ENCODE peak calls at places on chromosomes 2 and 18, in ten cellular contexts. M, G, J, Q, I, V, S, B, Y and K are unnamed samples.

GRCh38 chr2:14418110-14418509 is 214.4 kb upstream of the LRATD1 start:
- DNase-seq in M (no peak), G (no peak), J (no peak), Q (no peak), I (no peak), V (no peak), S (no peak), B (no peak), Y (no peak), K (no peak)

GRCh38 chr2:238848941-238849853 is 1.3 kb downstream of the TWIST2 start:
- DNase-seq in M (peak), G (no peak), J (no peak), Q (no peak), I (no peak), V (no peak), S (no peak), B (no peak), Y (peak), K (no peak)

GRCh38 chr18:69326094-69326493 is 74.6 kb upstream of the DOK6 start:
- DNase-seq in M (no peak), G (no peak), J (no peak), Q (no peak), I (no peak), V (no peak), S (no peak), B (no peak), Y (no peak), K (no peak)

GRCh38 chr2:45993476-45993991 is 303.7 kb upstream of the EPAS1 start:
- DNase-seq in M (peak), G (peak), J (no peak), Q (peak), I (peak), V (peak), S (no peak), B (peak), Y (peak), K (peak)

GRCh38 chr18:79400091-79400590 is 4.4 kb downstream of the NFATC1 start:
- DNase-seq in M (no peak), G (peak), J (peak), Q (peak), I (no peak), V (peak), S (peak), B (peak), Y (peak), K (peak)

GRCh38 chr18:63140038-63140450 is 179.5 kb downstream of the BCL2 start:
- DNase-seq in M (no peak), G (no peak), J (no peak), Q (no peak), I (no peak), V (no peak), S (no peak), B (no peak), Y (no peak), K (no peak)

GRCh38 chr18:3162181-3162580 is 57.6 kb downstream of the MYOM1 start:
- DNase-seq in M (no peak), G (peak), J (no peak), Q (no peak), I (no peak), V (no peak), S (peak), B (no peak), Y (no peak), K (no peak)

GRCh38 chr2:147006724-147007123 is 838.1 kb upstream of the ACVR2A start:
- DNase-seq in M (no peak), G (no peak), J (no peak), Q (no peak), I (no peak), V (no peak), S (no peak), B (no peak), Y (peak), K (no peak)

GRCh38 chr2:64906853-64907536 is 82.2 kb upstream of the SLC1A4 start:
- DNase-seq in M (no peak), G (no peak), J (no peak), Q (no peak), I (no peak), V (no peak), S (no peak), B (no peak), Y (no peak), K (no peak)

GRCh38 chr2:70303186-70303585 is 1.3 kb upstream of the FAM136A start:
- DNase-seq in M (no peak), G (no peak), J (no peak), Q (no peak), I (no peak), V (no peak), S (no peak), B (no peak), Y (no peak), K (no peak)

GRCh38 chr2:70301344-70302194 is at the start of gene FAM136A:
- DNase-seq in M (peak), G (peak), J (peak), Q (peak), I (peak), V (peak), S (peak), B (peak), Y (peak), K (peak)

GRCh38 chr2:70305531-70305930 is 3.7 kb upstream of the FAM136A start:
- DNase-seq in M (no peak), G (no peak), J (no peak), Q (no peak), I (no peak), V (no peak), S (no peak), B (no peak), Y (no peak), K (no peak)

GRCh38 chr2:70304501-70304900 is 2.6 kb upstream of the FAM136A start:
- DNase-seq in M (no peak), G (no peak), J (no peak), Q (no peak), I (no peak), V (no peak), S (no peak), B (no peak), Y (no peak), K (no peak)

GRCh38 chr2:70300771-70301343 is 1.0 kb downstream of the FAM136A start:
- DNase-seq in M (no peak), G (no peak), J (no peak), Q (no peak), I (no peak), V (peak), S (no peak), B (no peak), Y (no peak), K (no peak)
- H3K27ac ChIP-seq in M (no peak), G (no peak), J (peak), Q (peak), I (peak), V (peak), S (peak), B (peak), Y (peak), K (peak)

DNA sequence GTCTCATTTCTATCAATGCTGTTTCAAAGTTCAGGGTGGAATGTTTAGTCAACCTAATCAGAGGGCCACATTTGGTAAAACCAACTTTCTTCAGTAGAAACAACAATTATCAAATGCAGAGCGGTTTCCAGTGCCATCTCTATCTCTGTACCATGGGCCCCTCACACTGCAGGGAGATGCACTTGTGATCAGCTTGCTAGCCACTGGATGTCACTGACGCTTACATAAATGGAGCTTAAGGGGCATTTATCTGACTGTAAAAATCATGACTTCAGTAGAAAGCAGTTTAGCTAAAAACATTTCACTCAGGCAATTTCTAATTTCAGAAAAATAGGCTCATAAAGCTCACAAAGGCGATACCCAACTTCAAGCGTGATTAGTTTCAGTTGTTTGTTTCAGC is 678.0 kb downstream of the ZEB2 start:
- DNase-seq in M (peak), G (peak), J (no peak), Q (no peak), I (no peak), V (no peak), S (no peak), B (no peak), Y (peak), K (no peak)
- TF ChIP-seq CTCF in M (peak), G (peak), J (no peak), Q (no peak), I (no peak), V (no peak), S (no peak), B (no peak), Y (peak), K (no peak)

GRCh38 chr2:60445684-60446184 is 107.7 kb downstream of the BCL11A start:
- DNase-seq in M (no peak), G (no peak), J (no peak), Q (no peak), I (no peak), V (no peak), S (no peak), B (no peak), Y (peak), K (no peak)
- H3K27ac ChIP-seq in M (no peak), G (no peak), J (no peak), Q (no peak), I (no peak), V (no peak), S (no peak), B (no peak), Y (no peak), K (no peak)

DNA sequence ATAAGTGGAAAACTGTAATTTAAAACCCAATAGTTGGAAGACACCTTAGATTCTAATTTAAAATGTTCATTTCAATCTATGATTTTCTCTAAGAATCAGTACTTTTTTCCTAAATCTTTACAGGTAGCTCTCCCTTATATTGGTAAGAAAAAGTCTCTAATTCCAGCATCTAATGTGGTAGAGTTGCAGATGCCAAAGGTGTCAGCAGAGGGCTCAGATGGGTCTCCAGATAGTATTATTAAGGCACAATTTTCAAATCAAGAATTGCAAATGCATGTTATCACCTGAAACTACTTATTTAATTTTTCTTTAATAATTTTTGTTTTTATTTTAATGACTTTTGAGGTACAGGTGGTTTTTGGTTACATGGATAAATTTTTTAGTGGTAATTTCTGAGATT is 25.5 kb upstream of the ITGA4 start:
- DNase-seq in M (no peak), G (no peak), J (no peak), Q (no peak), I (no peak), V (no peak), S (no peak), B (no peak), Y (no peak), K (no peak)
- TF ChIP-seq CTCF in M (no peak), G (peak), J (no peak), Q (no peak), I (no peak), V (no peak), S (no peak), B (no peak), Y (no peak), K (no peak)

GRCh38 chr18:13915973-13916372 is 637 bp upstream of the MC2R start:
- DNase-seq in M (no peak), G (no peak), J (no peak), Q (no peak), I (no peak), V (no peak), S (no peak), B (peak), Y (peak), K (no peak)
- H3K27ac ChIP-seq in M (no peak), G (no peak), J (no peak), Q (no peak), I (no peak), V (no peak), S (no peak), B (no peak), Y (no peak), K (no peak)

GRCh38 chr2:200966770-200967169 is 3.3 kb upstream of the ORC2 start:
- DNase-seq in M (peak), G (peak), J (no peak), Q (no peak), I (no peak), V (no peak), S (no peak), B (no peak), Y (peak), K (peak)
- TF ChIP-seq CTCF in M (no peak), G (no peak), J (no peak), Q (no peak), I (no peak), V (no peak), S (no peak), B (no peak), Y (no peak), K (no peak)

GRCh38 chr2:42971381-42971780 is 179.0 kb upstream of the HAAO start:
- DNase-seq in M (no peak), G (no peak), J (no peak), Q (no peak), I (no peak), V (peak), S (no peak), B (no peak), Y (no peak), K (no peak)
- H3K27ac ChIP-seq in M (no peak), G (no peak), J (no peak), Q (no peak), I (no peak), V (peak), S (no peak), B (no peak), Y (no peak), K (peak)

GRCh38 chr18:44197837-44198236 is 482.9 kb upstream of the SETBP1 start:
- DNase-seq in M (no peak), G (no peak), J (no peak), Q (no peak), I (no peak), V (no peak), S (no peak), B (no peak), Y (no peak), K (no peak)
- TF ChIP-seq CTCF in M (no peak), G (no peak), J (no peak), Q (no peak), I (no peak), V (no peak), S (no peak), B (no peak), Y (no peak), K (no peak)

GRCh38 chr2:160222546-160223281 is 22.6 kb upstream of the ITGB6 start:
- DNase-seq in M (no peak), G (peak), J (no peak), Q (no peak), I (no peak), V (no peak), S (no peak), B (no peak), Y (no peak), K (no peak)

GRCh38 chr2:160221391-160222276 is 21.6 kb upstream of the ITGB6 start:
- DNase-seq in M (peak), G (peak), J (no peak), Q (peak), I (no peak), V (peak), S (peak), B (peak), Y (peak), K (peak)

GRCh38 chr2:160220001-160220400 is 19.9 kb upstream of the ITGB6 start:
- DNase-seq in M (no peak), G (no peak), J (no peak), Q (no peak), I (no peak), V (no peak), S (no peak), B (no peak), Y (no peak), K (no peak)

GRCh38 chr2:160223560-160223959 is 23.5 kb upstream of the ITGB6 start:
- DNase-seq in M (no peak), G (no peak), J (no peak), Q (no peak), I (no peak), V (no peak), S (no peak), B (no peak), Y (no peak), K (no peak)

DNA sequence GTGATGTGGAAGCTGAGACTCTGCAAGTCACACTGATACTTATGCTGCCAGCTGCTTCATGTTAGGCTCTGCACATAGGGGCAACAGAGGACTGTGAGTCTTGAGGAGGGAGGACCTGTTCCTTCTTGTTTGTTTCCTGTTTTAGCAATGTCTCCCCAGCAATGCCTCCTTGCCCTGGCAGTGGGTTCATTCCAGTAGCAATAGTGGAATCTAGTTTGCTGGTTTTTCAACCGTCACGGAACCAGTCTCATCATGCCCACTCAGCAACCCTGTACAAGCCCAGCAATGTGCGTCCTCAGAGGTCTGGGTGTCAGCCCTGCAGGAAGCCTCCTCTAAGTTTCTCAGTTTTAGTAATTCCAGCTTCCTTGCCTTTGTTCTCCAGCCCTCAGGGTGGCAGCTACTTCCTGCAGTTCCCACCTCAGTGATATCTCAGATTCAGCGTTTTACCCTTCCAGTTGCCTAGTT is 20.5 kb upstream of the ITGB6 start:
- DNase-seq in M (no peak), G (no peak), J (no peak), Q (no peak), I (no peak), V (no peak), S (peak), B (no peak), Y (no peak), K (peak)
- H3K27ac ChIP-seq in M (no peak), G (peak), J (no peak), Q (no peak), I (no peak), V (no peak), S (peak), B (peak), Y (no peak), K (peak)

DNA sequence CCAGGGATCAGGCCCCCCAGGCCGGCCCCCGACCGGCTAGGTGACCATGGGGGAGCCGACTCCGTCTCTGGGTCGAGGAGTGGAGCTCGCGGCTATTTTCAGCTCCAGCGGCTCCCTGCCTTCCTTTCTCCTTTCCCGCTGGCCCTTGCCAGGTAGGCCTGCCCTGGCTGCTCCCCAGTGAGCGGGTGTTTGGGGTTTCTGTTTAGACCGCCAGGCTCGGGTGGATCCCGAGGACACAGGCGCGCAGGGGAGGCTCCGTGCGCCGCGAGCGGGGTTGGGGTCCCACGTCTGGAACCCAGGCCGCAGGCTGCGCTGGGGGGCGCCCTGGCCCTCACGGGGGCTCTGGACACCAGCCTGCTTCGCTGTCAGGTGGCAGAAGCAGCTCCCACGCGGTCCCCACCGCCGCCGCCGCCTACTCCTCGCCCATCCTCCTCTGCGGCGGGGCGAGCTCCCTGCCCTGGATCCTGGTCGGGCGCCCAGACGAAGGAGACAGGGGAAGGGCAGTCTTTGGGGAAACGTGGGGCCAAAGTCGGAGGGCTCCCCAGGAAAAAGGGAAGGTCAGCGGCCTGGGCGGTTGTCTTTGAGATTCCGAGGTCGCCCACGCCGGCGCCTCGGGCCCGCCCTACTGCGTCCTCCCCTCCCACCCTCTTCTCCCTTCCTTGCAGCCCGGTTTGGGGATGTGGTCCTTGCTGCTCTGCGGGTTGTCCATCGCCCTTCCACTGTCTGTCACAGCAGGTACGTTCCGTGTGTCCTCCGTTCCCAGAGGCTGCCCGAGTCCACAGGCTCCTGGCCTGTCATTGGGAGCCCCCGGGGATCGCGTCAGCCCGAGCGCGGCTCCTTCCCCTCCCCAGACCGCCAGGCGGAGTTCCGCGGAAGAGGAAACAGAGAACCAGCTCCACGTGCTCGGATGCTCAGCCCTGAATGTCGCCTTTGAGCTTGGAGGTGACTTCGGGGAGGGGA is 648 bp downstream of the IL1RL2 start:
- DNase-seq in M (peak), G (no peak), J (peak), Q (no peak), I (no peak), V (peak), S (peak), B (peak), Y (peak), K (peak)
- TF ChIP-seq CTCF in M (peak), G (no peak), J (peak), Q (no peak), I (no peak), V (no peak), S (peak), B (no peak), Y (peak), K (peak)